ENCODE peak calls at places on chromosomes 1 and 21, in four cellular contexts. P is WTC11, L is A549, V is K562. X is an unnamed sample.

GRCh38 chr1:203559523-203559922 is 65.6 kb downstream of the OPTC start:
- DNase-seq in P (no peak), V (no peak), L (no peak), X (no peak)

GRCh38 chr1:21666572-21667320 is 2.4 kb downstream of the RAP1GAP start:
- DNase-seq in L (no peak), P (no peak), V (no peak), X (peak; percentile 52)

GRCh38 chr1:22831729-22832413 is 121.2 kb downstream of the EPHB2 start:
- DNase-seq in P (no peak), V (no peak), L (peak; percentile 87), X (peak; percentile 5)

GRCh38 chr1:89552481-89553194 is 28.0 kb downstream of the LRRC8B start:
- DNase-seq in V (no peak), L (no peak), P (no peak), X (no peak)

GRCh38 chr21:45511661-45512431 is 30.4 kb downstream of the SLC19A1 start:
- DNase-seq in P (no peak), L (no peak), V (no peak), X (no peak)

GRCh38 chr1:161499099-161500078 is 5.9 kb upstream of the FCGR2A start:
- DNase-seq in P (no peak), L (no peak), V (no peak), X (no peak)

GRCh38 chr1:59136541-59137335 is 160.2 kb upstream of the FGGY start:
- DNase-seq in P (no peak), L (no peak), V (no peak), X (no peak)

GRCh38 chr1:26468911-26469310 is 3.3 kb upstream of the HMGN2 start:
- DNase-seq in P (no peak), V (no peak), L (no peak), X (no peak)

GRCh38 chr1:158951956-158952355 is 20.6 kb downstream of the PYHIN1 start:
- DNase-seq in P (peak; percentile 41), V (peak; percentile 9), L (no peak), X (no peak)

GRCh38 chr1:41802532-41803501 is 115.9 kb downstream of the HIVEP3 start:
- DNase-seq in L (no peak), P (no peak), V (no peak), X (no peak)

GRCh38 chr1:29519108-29519507 is 282.8 kb downstream of the PTPRU start:
- DNase-seq in L (no peak), P (peak; percentile 2), V (no peak), X (no peak)

GRCh38 chr21:39218082-39218409 is 34.8 kb upstream of the PSMG1 start:
- DNase-seq in V (no peak), L (no peak), P (no peak), X (no peak)

GRCh38 chr1:8137406-8138244 is 111.5 kb upstream of the ERRFI1 start:
- DNase-seq in L (peak; percentile 38), P (no peak), V (no peak), X (peak; percentile 68)

GRCh38 chr1:52996653-52997052 is 65.4 kb upstream of the PODN start:
- DNase-seq in P (no peak), V (no peak), L (no peak), X (no peak)

GRCh38 chr1:58882322-58882951 is 98.6 kb upstream of the JUN start:
- DNase-seq in L (no peak), V (no peak), P (no peak), X (no peak)

GRCh38 chr1:7207875-7208646 is 422.8 kb downstream of the CAMTA1 start:
- DNase-seq in L (peak; percentile 13), V (peak; percentile 66), P (peak; percentile 87), X (peak; percentile 25)

GRCh38 chr1:19762175-19762779 is 37.4 kb downstream of the TMCO4 start:
- DNase-seq in P (peak; percentile 73), L (peak; percentile 67), V (peak; percentile 87), X (peak; percentile 6)

DNA sequence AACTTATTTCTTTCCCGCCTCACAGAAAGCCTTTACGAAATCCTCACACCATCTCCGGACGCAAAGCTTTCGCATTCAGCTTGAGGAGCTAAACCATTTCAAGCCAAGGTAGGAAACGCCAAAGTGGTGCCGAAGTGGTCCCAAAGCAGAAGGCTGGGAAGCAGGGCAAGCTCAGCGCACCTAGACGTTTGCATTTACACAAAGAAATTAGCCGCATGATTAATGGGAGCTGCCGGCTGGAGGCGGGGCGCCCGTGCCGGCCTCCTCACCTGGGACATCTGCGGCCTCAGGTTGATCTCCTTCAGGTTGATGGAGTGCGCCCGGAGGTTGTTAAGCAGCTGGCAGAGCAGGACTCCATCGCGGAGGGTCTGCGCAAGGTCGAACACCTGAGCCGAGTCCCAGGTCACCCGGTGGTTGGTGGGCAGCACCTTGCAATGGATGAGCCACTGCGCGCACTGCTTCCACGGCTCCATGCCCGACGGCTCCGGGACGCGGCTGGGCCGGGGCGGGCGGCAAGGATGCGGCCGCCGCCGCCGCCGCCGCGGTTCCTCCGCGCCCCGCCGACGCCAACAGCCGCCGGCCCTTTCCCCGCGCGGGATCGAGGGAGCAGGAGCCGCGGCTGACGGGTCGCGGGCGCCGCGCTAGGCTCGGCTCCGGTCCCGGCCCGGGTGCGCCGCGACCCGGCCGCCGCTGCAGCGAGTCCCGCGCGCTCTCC is 426 bp downstream of the VAV3 start:
- DNase-seq in V (no peak), P (peak; percentile 68), L (no peak), X (no peak)
- TF ChIP-seq NR3C1 in V (no peak), P (no peak), L (no peak), X (no peak)

DNA sequence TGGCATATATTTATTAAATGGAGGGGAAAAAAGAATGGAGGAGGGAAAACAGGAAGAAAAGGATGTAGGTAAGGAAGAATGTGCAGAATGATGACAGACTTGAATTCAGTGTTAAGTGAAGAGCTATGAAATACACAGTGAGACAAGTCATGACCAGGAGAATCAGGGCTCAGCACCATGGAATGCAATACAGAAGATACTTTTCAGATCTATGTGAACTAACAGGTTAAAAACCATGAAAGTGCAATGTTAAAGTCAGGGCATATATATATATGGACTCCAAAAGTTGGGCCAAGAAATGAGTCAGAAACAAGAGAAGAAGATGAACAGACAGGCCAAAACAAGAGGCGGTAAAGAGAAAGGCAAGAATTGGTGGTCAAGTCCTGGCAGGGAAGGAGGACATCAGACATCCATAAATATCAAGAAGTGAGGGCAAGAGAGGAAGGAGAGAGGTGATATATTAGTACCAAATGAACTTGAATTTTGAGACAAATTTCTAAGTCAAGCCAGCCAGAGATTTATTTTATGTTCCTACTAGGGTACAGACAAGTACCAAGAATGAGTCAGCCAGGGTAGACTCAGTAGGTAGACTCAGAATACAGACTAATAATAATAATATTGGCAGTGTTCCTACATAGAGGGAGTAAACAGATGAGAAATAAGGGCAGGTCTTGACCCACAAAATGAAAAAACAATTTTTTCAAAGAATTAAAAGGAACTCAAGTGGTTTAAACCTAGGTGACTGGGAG is 39.5 kb upstream of the MCOLN3 start:
- DNase-seq in P (no peak), V (no peak), L (no peak), X (no peak)
- TF ChIP-seq NR3C1 in P (no peak), V (no peak), L (no peak), X (no peak)

GRCh38 chr1:60963167-60963909 is 119.0 kb upstream of the NFIA start:
- DNase-seq in P (no peak), V (no peak), L (no peak), X (no peak)

GRCh38 chr1:60965280-60965854 is 117.0 kb upstream of the NFIA start:
- DNase-seq in L (no peak), P (no peak), V (no peak), X (no peak)

GRCh38 chr1:60959701-60960100 is 122.7 kb upstream of the NFIA start:
- DNase-seq in V (no peak), P (no peak), L (no peak), X (no peak)

GRCh38 chr1:60958001-60958400 is 124.4 kb upstream of the NFIA start:
- DNase-seq in V (peak; percentile 23), P (no peak), L (no peak), X (no peak)

GRCh38 chr1:60960846-60961542 is 121.4 kb upstream of the NFIA start:
- DNase-seq in V (no peak), P (no peak), L (no peak), X (no peak)
- TF ChIP-seq NR3C1 in V (no peak), P (no peak), L (no peak), X (no peak)

GRCh38 chr1:38451541-38451993 is 405.0 kb upstream of the POU3F1 start:
- DNase-seq in L (no peak), P (no peak), V (no peak), X (no peak)

GRCh38 chr1:38444311-38444710 is 397.7 kb upstream of the POU3F1 start:
- DNase-seq in V (no peak), L (no peak), P (no peak), X (no peak)

GRCh38 chr1:38444770-38445442 is 398.3 kb upstream of the POU3F1 start:
- DNase-seq in P (no peak), L (no peak), V (no peak), X (no peak)

GRCh38 chr1:38452246-38452645 is 405.7 kb upstream of the POU3F1 start:
- DNase-seq in L (no peak), P (no peak), V (no peak), X (no peak)

GRCh38 chr1:38446936-38447335 is 400.3 kb upstream of the POU3F1 start:
- DNase-seq in P (no peak), L (no peak), V (no peak), X (no peak)
- TF ChIP-seq NR3C1 in P (no peak), L (no peak), V (no peak), X (no peak)

GRCh38 chr1:10211805-10212405 is 1.5 kb downstream of the KIF1B start:
- DNase-seq in P (no peak), L (peak; percentile 9), V (no peak), X (peak; percentile 60)
- TF ChIP-seq NR3C1 in P (no peak), L (no peak), V (no peak), X (no peak)

DNA sequence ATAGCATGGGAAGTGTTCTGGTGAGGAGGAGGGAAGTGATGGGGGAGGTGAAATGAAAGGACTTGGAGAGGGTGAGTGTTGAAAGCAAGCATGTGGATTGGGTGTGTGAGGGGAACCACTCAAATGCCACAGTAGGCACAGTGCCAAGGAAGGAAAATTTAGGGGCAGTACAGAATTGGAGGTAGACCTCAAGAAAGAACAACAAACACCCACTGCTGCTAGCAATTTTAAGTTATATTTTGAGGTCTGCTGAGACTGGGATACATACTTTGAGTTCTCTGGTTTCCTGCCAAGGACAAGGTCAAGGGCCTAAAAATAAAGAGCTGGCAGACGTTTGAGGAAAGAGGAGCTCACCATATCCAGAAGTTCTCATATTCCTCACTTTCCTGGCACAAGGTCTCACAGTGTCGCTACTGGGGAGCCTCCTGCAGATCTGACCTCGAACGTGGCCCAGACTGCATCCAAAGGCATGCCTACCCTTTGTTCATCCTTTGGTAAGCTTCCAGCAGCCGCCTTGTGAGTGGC is 104.0 kb downstream of the BRINP2 start:
- DNase-seq in L (no peak), P (no peak), V (no peak), X (no peak)
- TF ChIP-seq NR3C1 in L (no peak), P (no peak), V (no peak), X (no peak)

GRCh38 chr1:207815913-207816312 is 64.1 kb downstream of the CD46 start:
- DNase-seq in P (no peak), L (no peak), V (no peak), X (no peak)
- TF ChIP-seq NR3C1 in P (no peak), L (no peak), V (no peak), X (no peak)

GRCh38 chr1:65146908-65147423 is 1.0 kb upstream of the AK4 start:
- DNase-seq in V (no peak), L (no peak), P (no peak), X (no peak)
- TF ChIP-seq NR3C1 in V (no peak), L (no peak), P (no peak), X (no peak)

GRCh38 chr1:214957330-214958137 is 125.0 kb upstream of the KCNK2 start:
- DNase-seq in V (no peak), P (no peak), L (peak; percentile 6), X (no peak)

GRCh38 chr1:214952648-214953047 is 129.9 kb upstream of the KCNK2 start:
- DNase-seq in V (no peak), L (no peak), P (peak; percentile 28), X (no peak)

GRCh38 chr1:214958491-214958890 is 124.0 kb upstream of the KCNK2 start:
- DNase-seq in L (no peak), V (no peak), P (no peak), X (no peak)
- TF ChIP-seq NR3C1 in L (no peak), V (no peak), P (no peak), X (no peak)